ENCODE peak calls at places on chromosomes 5 and 9, in four cellular contexts. One of them, this sample, is unnamed.

GRCh38 chr5:169696621-169697517 is 59.8 kb downstream of the DOCK2 start:
- DNase-seq in brain microvascular endothelial cell: no peak
- DNase-seq in A549: peak
- DNase-seq in lower leg skin: no peak
- DNase-seq in this sample: no peak

GRCh38 chr5:134289509-134290113 is 63.7 kb upstream of the PPP2CA start:
- DNase-seq in brain microvascular endothelial cell: peak
- DNase-seq in lower leg skin: no peak
- DNase-seq in A549: peak
- DNase-seq in this sample: no peak

GRCh38 chr9:117253256-117253655 is 161.6 kb downstream of the ASTN2 start:
- DNase-seq in A549: no peak
- DNase-seq in lower leg skin: no peak
- DNase-seq in brain microvascular endothelial cell: no peak
- DNase-seq in this sample: no peak

GRCh38 chr9:108836771-108837170 is 19.0 kb downstream of the ACTL7B start:
- DNase-seq in brain microvascular endothelial cell: no peak
- DNase-seq in A549: no peak
- DNase-seq in lower leg skin: peak
- DNase-seq in this sample: no peak

GRCh38 chr5:175616083-175616482 is 41.8 kb upstream of the HRH2 start:
- DNase-seq in lower leg skin: no peak
- DNase-seq in A549: no peak
- DNase-seq in brain microvascular endothelial cell: no peak
- DNase-seq in this sample: no peak

GRCh38 chr5:151383011-151383410 is 35.7 kb upstream of the SLC36A2 start:
- DNase-seq in A549: no peak
- DNase-seq in brain microvascular endothelial cell: no peak
- DNase-seq in lower leg skin: no peak
- DNase-seq in this sample: no peak

GRCh38 chr5:173753307-173754168 is 134.6 kb upstream of the CPEB4 start:
- DNase-seq in A549: no peak
- DNase-seq in lower leg skin: no peak
- DNase-seq in brain microvascular endothelial cell: no peak
- DNase-seq in this sample: no peak

GRCh38 chr9:23674016-23674585 is 151.9 kb downstream of the ELAVL2 start:
- DNase-seq in A549: no peak
- DNase-seq in brain microvascular endothelial cell: no peak
- DNase-seq in lower leg skin: no peak
- DNase-seq in this sample: no peak

GRCh38 chr5:129063483-129064136 is 30.9 kb upstream of the ISOC1 start:
- DNase-seq in brain microvascular endothelial cell: no peak
- DNase-seq in lower leg skin: no peak
- DNase-seq in A549: no peak
- DNase-seq in this sample: no peak

GRCh38 chr5:66178799-66179198 is 34.7 kb downstream of the SREK1 start:
- DNase-seq in brain microvascular endothelial cell: no peak
- DNase-seq in A549: no peak
- DNase-seq in lower leg skin: no peak
- DNase-seq in this sample: no peak

GRCh38 chr9:26789959-26790358 is 102.6 kb downstream of the CAAP1 start:
- DNase-seq in lower leg skin: no peak
- DNase-seq in A549: no peak
- DNase-seq in brain microvascular endothelial cell: no peak
- DNase-seq in this sample: no peak

GRCh38 chr5:43627028-43627427 is 24.0 kb downstream of the NNT start:
- DNase-seq in brain microvascular endothelial cell: peak
- DNase-seq in lower leg skin: no peak
- DNase-seq in A549: peak
- DNase-seq in this sample: no peak

GRCh38 chr5:79956173-79956670 is 34.8 kb downstream of the MTX3 start:
- DNase-seq in A549: no peak
- DNase-seq in brain microvascular endothelial cell: peak
- DNase-seq in lower leg skin: no peak
- DNase-seq in this sample: no peak

GRCh38 chr5:173094012-173094661 is 38.0 kb downstream of the CREBRF start:
- DNase-seq in A549: peak
- DNase-seq in brain microvascular endothelial cell: peak
- DNase-seq in lower leg skin: no peak
- DNase-seq in this sample: no peak

GRCh38 chr5:149442563-149443182 is 63.6 kb upstream of the IL17B start:
- DNase-seq in lower leg skin: peak
- DNase-seq in brain microvascular endothelial cell: peak
- DNase-seq in A549: peak
- DNase-seq in this sample: peak

GRCh38 chr9:137638680-137639079 is 19.9 kb downstream of the EHMT1 start:
- DNase-seq in brain microvascular endothelial cell: no peak
- DNase-seq in A549: no peak
- DNase-seq in lower leg skin: no peak
- DNase-seq in this sample: no peak
- TF ChIP-seq CTCF in brain microvascular endothelial cell: no peak
- TF ChIP-seq CTCF in A549: no peak
- TF ChIP-seq CTCF in lower leg skin: no peak
- TF ChIP-seq CTCF in this sample: no peak

GRCh38 chr9:69299316-69299715 is 25.7 kb upstream of the ENTREP1 start:
- DNase-seq in A549: no peak
- DNase-seq in lower leg skin: no peak
- DNase-seq in brain microvascular endothelial cell: no peak
- DNase-seq in this sample: no peak
- TF ChIP-seq CTCF in A549: no peak
- TF ChIP-seq CTCF in lower leg skin: no peak
- TF ChIP-seq CTCF in brain microvascular endothelial cell: no peak
- TF ChIP-seq CTCF in this sample: no peak

DNA sequence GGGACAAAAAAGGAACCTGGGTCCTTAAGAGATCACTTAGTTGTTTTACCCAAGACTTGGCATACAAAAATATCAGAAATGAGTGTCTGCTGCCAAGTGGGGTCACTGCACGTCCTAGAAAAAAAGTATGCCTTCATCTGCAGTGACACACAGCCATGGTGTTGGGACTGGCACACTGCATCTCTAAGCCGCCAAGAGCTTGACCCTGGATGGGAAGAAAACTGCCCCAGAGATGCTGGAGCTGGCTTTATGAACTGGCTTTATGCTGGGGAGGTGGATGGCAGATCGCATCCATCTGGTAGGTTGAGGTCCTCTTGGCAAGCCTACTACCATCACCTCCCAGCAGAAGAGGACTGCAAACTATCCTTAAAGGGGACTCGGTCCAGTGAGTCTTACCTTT is 51.6 kb downstream of the IRF1 start:
- DNase-seq in A549: no peak
- DNase-seq in lower leg skin: peak
- DNase-seq in brain microvascular endothelial cell: no peak
- DNase-seq in this sample: no peak
- TF ChIP-seq CTCF in A549: no peak
- TF ChIP-seq CTCF in lower leg skin: no peak
- TF ChIP-seq CTCF in brain microvascular endothelial cell: no peak
- TF ChIP-seq CTCF in this sample: no peak

DNA sequence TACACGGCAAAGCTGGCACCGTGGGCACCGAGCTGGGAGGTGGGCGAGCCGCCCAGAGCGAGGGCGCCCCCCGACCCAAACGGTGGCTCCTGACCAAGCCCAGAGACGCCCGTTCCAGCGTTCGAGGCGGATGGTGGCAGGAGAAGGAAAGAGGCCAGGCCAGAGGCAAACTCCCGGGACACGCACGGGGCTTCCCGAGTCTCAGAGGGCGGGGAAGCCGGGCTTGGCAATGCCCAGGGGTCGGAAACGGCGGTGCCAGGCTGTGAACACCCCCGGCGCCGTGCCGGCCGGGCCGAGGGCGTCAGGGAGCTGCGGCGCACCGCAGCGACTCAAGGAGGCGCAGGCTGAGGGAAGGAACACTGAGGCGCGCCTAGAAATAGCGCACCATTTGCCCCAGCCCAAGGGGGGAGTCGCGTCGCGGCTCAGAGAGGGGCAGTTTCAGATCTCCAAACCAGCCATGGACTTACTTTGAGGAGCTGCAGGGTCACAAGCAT is 397 bp downstream of the SPRY4 start:
- DNase-seq in brain microvascular endothelial cell: no peak
- DNase-seq in A549: no peak
- DNase-seq in lower leg skin: no peak
- DNase-seq in this sample: peak
- TF ChIP-seq CTCF in brain microvascular endothelial cell: peak
- TF ChIP-seq CTCF in A549: no peak
- TF ChIP-seq CTCF in lower leg skin: no peak
- TF ChIP-seq CTCF in this sample: peak

DNA sequence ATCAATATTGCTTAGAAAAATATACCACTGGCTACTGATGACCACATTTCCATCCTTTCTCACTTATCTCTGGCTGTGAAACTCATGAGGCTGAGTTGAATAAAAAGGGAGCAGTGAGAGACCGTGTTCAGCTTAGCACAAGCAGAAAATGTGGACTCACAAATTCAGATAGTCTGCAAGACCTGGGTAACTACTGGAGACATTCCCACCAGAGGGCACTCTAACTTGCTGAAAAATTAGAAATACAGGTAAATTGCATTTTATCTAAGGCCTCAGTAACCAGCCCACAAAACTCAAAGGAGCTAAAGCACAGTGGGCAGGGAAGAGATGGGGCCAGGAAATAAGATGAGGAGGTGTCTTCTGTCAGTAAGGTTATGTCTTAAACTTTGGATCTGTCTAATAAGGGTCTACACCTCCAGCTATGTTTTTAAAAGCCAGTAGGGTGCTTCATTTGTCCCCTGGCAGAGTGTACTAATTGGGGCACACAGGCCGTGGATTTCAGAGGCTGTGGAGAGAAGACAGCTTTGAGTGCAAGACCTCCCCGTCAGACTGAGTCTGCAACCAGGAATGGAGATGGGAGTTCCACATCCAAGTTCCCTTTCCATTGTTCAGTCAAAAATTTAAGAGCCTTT is 8.7 kb upstream of the NDUFB6 start:
- DNase-seq in brain microvascular endothelial cell: peak
- DNase-seq in lower leg skin: no peak
- DNase-seq in A549: peak
- DNase-seq in this sample: no peak
- TF ChIP-seq CTCF in brain microvascular endothelial cell: peak
- TF ChIP-seq CTCF in lower leg skin: no peak
- TF ChIP-seq CTCF in A549: peak
- TF ChIP-seq CTCF in this sample: peak